ENCODE peak calls at places on chromosomes 2 and 18, in four cellular contexts. One of them, this sample, is unnamed.

GRCh38 chr18:58716046-58716766 is 44.9 kb downstream of the MALT1 start:
- DNase-seq in CD4-positive, CD25-positive, alpha-beta regulatory T cell: peak; percentile 78
- DNase-seq in heart right ventricle: no peak
- DNase-seq in PC-9: no peak
- DNase-seq in this sample: no peak

GRCh38 chr2:74564222-74564621 is 9.7 kb downstream of the DOK1 start:
- DNase-seq in PC-9: no peak
- DNase-seq in CD4-positive, CD25-positive, alpha-beta regulatory T cell: no peak
- DNase-seq in heart right ventricle: no peak
- DNase-seq in this sample: no peak

GRCh38 chr18:5295981-5296705 is 617 bp upstream of the ZBTB14 start:
- DNase-seq in heart right ventricle: peak; percentile 95
- DNase-seq in PC-9: peak; percentile 82
- DNase-seq in CD4-positive, CD25-positive, alpha-beta regulatory T cell: peak; percentile 96
- DNase-seq in this sample: peak; percentile 94

GRCh38 chr2:46241344-46241743 is 55.9 kb upstream of the EPAS1 start:
- DNase-seq in PC-9: peak; percentile 62
- DNase-seq in heart right ventricle: no peak
- DNase-seq in CD4-positive, CD25-positive, alpha-beta regulatory T cell: no peak
- DNase-seq in this sample: no peak

GRCh38 chr2:9655441-9656269 is 24.9 kb upstream of the YWHAQ start:
- DNase-seq in heart right ventricle: no peak
- DNase-seq in PC-9: peak; percentile 70
- DNase-seq in CD4-positive, CD25-positive, alpha-beta regulatory T cell: peak; percentile 74
- DNase-seq in this sample: no peak

GRCh38 chr2:173323371-173323770 is 31.3 kb upstream of the CDCA7 start:
- DNase-seq in heart right ventricle: no peak
- DNase-seq in CD4-positive, CD25-positive, alpha-beta regulatory T cell: no peak
- DNase-seq in PC-9: no peak
- DNase-seq in this sample: no peak

GRCh38 chr2:232482301-232483238 is 5.1 kb downstream of the ECEL1 start:
- DNase-seq in PC-9: no peak
- DNase-seq in heart right ventricle: no peak
- DNase-seq in CD4-positive, CD25-positive, alpha-beta regulatory T cell: no peak
- DNase-seq in this sample: no peak

GRCh38 chr18:80250740-80251364 is 3.5 kb upstream of the PARD6G start:
- DNase-seq in PC-9: no peak
- DNase-seq in heart right ventricle: no peak
- DNase-seq in CD4-positive, CD25-positive, alpha-beta regulatory T cell: no peak
- DNase-seq in this sample: no peak

GRCh38 chr18:48942554-48943261 is 8.1 kb downstream of the SMAD7 start:
- DNase-seq in heart right ventricle: no peak
- DNase-seq in CD4-positive, CD25-positive, alpha-beta regulatory T cell: no peak
- DNase-seq in PC-9: peak; percentile 95
- DNase-seq in this sample: peak; percentile 77

GRCh38 chr2:164657129-164657528 is 35.8 kb upstream of the GRB14 start:
- DNase-seq in heart right ventricle: no peak
- DNase-seq in CD4-positive, CD25-positive, alpha-beta regulatory T cell: no peak
- DNase-seq in PC-9: no peak
- DNase-seq in this sample: no peak

GRCh38 chr2:226410212-226410611 is 389.4 kb downstream of the IRS1 start:
- DNase-seq in CD4-positive, CD25-positive, alpha-beta regulatory T cell: no peak
- DNase-seq in heart right ventricle: no peak
- DNase-seq in PC-9: no peak
- DNase-seq in this sample: no peak

GRCh38 chr18:159037-159652 is 788 bp downstream of the USP14 start:
- DNase-seq in CD4-positive, CD25-positive, alpha-beta regulatory T cell: peak; percentile 27
- DNase-seq in heart right ventricle: no peak
- DNase-seq in PC-9: no peak
- DNase-seq in this sample: no peak

GRCh38 chr2:186887107-186888090 is 38.4 kb upstream of the ZSWIM2 start:
- DNase-seq in CD4-positive, CD25-positive, alpha-beta regulatory T cell: no peak
- DNase-seq in heart right ventricle: peak; percentile 50
- DNase-seq in PC-9: no peak
- DNase-seq in this sample: no peak

GRCh38 chr2:29255006-29255405 is 139.8 kb downstream of the CLIP4 start:
- DNase-seq in CD4-positive, CD25-positive, alpha-beta regulatory T cell: no peak
- DNase-seq in PC-9: no peak
- DNase-seq in heart right ventricle: no peak
- DNase-seq in this sample: no peak

GRCh38 chr2:205934443-205934842 is 151.5 kb downstream of the INO80D start:
- DNase-seq in PC-9: no peak
- DNase-seq in heart right ventricle: no peak
- DNase-seq in CD4-positive, CD25-positive, alpha-beta regulatory T cell: no peak
- DNase-seq in this sample: no peak

GRCh38 chr18:2971741-2972552 is 41.0 kb downstream of the LPIN2 start:
- DNase-seq in heart right ventricle: peak; percentile 36
- DNase-seq in CD4-positive, CD25-positive, alpha-beta regulatory T cell: peak; percentile 82
- DNase-seq in PC-9: no peak
- DNase-seq in this sample: no peak

GRCh38 chr2:171100370-171100769 is 60.3 kb downstream of the TLK1 start:
- DNase-seq in heart right ventricle: no peak
- DNase-seq in PC-9: no peak
- DNase-seq in CD4-positive, CD25-positive, alpha-beta regulatory T cell: no peak
- DNase-seq in this sample: no peak

GRCh38 chr18:77851798-77852197 is 602.1 kb downstream of the GALR1 start:
- DNase-seq in CD4-positive, CD25-positive, alpha-beta regulatory T cell: no peak
- DNase-seq in heart right ventricle: no peak
- DNase-seq in PC-9: no peak
- DNase-seq in this sample: no peak

GRCh38 chr2:67032091-67032490 is 365.0 kb upstream of the ETAA1 start:
- DNase-seq in CD4-positive, CD25-positive, alpha-beta regulatory T cell: no peak
- DNase-seq in heart right ventricle: no peak
- DNase-seq in PC-9: no peak
- DNase-seq in this sample: no peak

GRCh38 chr2:148989882-148990493 is 48.5 kb upstream of the LYPD6B start:
- DNase-seq in PC-9: peak; percentile 56
- DNase-seq in heart right ventricle: peak; percentile 72
- DNase-seq in CD4-positive, CD25-positive, alpha-beta regulatory T cell: peak; percentile 80
- DNase-seq in this sample: peak; percentile 73

GRCh38 chr2:216696751-216697560 is 1.6 kb upstream of the IGFBP5 start:
- DNase-seq in CD4-positive, CD25-positive, alpha-beta regulatory T cell: no peak
- DNase-seq in PC-9: no peak
- DNase-seq in heart right ventricle: no peak
- DNase-seq in this sample: peak; percentile 33

GRCh38 chr2:172972005-172972619 is 103.5 kb upstream of the MAP3K20 start:
- DNase-seq in heart right ventricle: peak; percentile 27
- DNase-seq in CD4-positive, CD25-positive, alpha-beta regulatory T cell: peak; percentile 67
- DNase-seq in PC-9: peak; percentile 66
- DNase-seq in this sample: peak; percentile 46

GRCh38 chr2:110105608-110106467 is 9.8 kb downstream of the MALL start:
- DNase-seq in PC-9: peak; percentile 99
- DNase-seq in heart right ventricle: no peak
- DNase-seq in CD4-positive, CD25-positive, alpha-beta regulatory T cell: no peak
- DNase-seq in this sample: peak; percentile 34

GRCh38 chr18:79135924-79136323 is 66.7 kb downstream of the ATP9B start:
- DNase-seq in heart right ventricle: no peak
- DNase-seq in CD4-positive, CD25-positive, alpha-beta regulatory T cell: no peak
- DNase-seq in PC-9: no peak
- DNase-seq in this sample: no peak

GRCh38 chr18:23626451-23627279 is 36.0 kb downstream of the ANKRD29 start:
- DNase-seq in PC-9: peak; percentile 80
- DNase-seq in CD4-positive, CD25-positive, alpha-beta regulatory T cell: no peak
- DNase-seq in heart right ventricle: no peak
- DNase-seq in this sample: no peak

GRCh38 chr18:6763524-6763923 is 34.0 kb downstream of the ARHGAP28 start:
- DNase-seq in PC-9: no peak
- DNase-seq in CD4-positive, CD25-positive, alpha-beta regulatory T cell: no peak
- DNase-seq in heart right ventricle: no peak
- DNase-seq in this sample: no peak
- H3K4me1 ChIP-seq in PC-9: no peaks in the 10 kb centered on the region
- H3K4me1 ChIP-seq in CD4-positive, CD25-positive, alpha-beta regulatory T cell: no peaks in the 10 kb centered on the region
- H3K4me1 ChIP-seq in heart right ventricle: no peaks in the 10 kb centered on the region
- H3K4me1 ChIP-seq in this sample: peaks cover 34% of the 10 kb centered on the region

GRCh38 chr2:238598802-238599530 is 172.2 kb downstream of the ASB1 start:
- DNase-seq in CD4-positive, CD25-positive, alpha-beta regulatory T cell: no peak
- DNase-seq in PC-9: no peak
- DNase-seq in heart right ventricle: no peak
- DNase-seq in this sample: no peak
- H3K4me1 ChIP-seq in CD4-positive, CD25-positive, alpha-beta regulatory T cell: no peaks in the 10 kb centered on the region
- H3K4me1 ChIP-seq in PC-9: peaks cover 6% of the 10 kb centered on the region
- H3K4me1 ChIP-seq in heart right ventricle: no peaks in the 10 kb centered on the region
- H3K4me1 ChIP-seq in this sample: no peaks in the 10 kb centered on the region

GRCh38 chr2:204886713-204887112 is 341.4 kb downstream of the PARD3B start:
- DNase-seq in PC-9: no peak
- DNase-seq in CD4-positive, CD25-positive, alpha-beta regulatory T cell: no peak
- DNase-seq in heart right ventricle: no peak
- DNase-seq in this sample: no peak

GRCh38 chr2:204881519-204882111 is 336.3 kb downstream of the PARD3B start:
- DNase-seq in CD4-positive, CD25-positive, alpha-beta regulatory T cell: peak; percentile 93
- DNase-seq in heart right ventricle: no peak
- DNase-seq in PC-9: no peak
- DNase-seq in this sample: peak; percentile 18

GRCh38 chr2:204877691-204878090 is 332.4 kb downstream of the PARD3B start:
- DNase-seq in PC-9: no peak
- DNase-seq in heart right ventricle: no peak
- DNase-seq in CD4-positive, CD25-positive, alpha-beta regulatory T cell: peak; percentile 82
- DNase-seq in this sample: no peak

GRCh38 chr2:204885747-204886146 is 340.5 kb downstream of the PARD3B start:
- DNase-seq in CD4-positive, CD25-positive, alpha-beta regulatory T cell: no peak
- DNase-seq in heart right ventricle: no peak
- DNase-seq in PC-9: no peak
- DNase-seq in this sample: no peak

GRCh38 chr2:204880928-204881327 is 335.7 kb downstream of the PARD3B start:
- DNase-seq in heart right ventricle: no peak
- DNase-seq in PC-9: no peak
- DNase-seq in CD4-positive, CD25-positive, alpha-beta regulatory T cell: peak; percentile 48
- DNase-seq in this sample: no peak
- H3K4me1 ChIP-seq in heart right ventricle: no peaks in the 10 kb centered on the region
- H3K4me1 ChIP-seq in PC-9: no peaks in the 10 kb centered on the region
- H3K4me1 ChIP-seq in CD4-positive, CD25-positive, alpha-beta regulatory T cell: peaks cover 32% of the 10 kb centered on the region
- H3K4me1 ChIP-seq in this sample: peaks cover 14% of the 10 kb centered on the region

DNA sequence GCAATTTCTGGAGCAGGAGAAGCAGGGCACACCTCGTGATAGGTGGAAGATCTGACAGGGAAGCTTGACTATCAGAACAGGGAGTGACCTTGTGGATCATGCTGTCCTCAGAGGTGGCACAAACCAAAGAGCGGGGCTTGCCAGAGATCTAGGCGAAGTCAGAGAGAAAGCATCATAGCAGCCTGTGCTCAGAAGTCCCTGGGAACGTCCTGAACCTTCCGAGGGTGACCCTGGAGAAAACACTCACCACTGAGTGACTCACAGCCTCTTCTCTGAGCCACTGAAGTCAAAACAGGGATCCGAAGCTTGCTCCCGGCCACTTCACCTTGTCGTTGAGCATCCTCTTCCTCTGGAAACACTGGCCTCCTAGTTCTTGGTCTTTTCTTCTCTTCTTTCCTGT is 56.7 kb downstream of the IL1R2 start:
- DNase-seq in CD4-positive, CD25-positive, alpha-beta regulatory T cell: no peak
- DNase-seq in PC-9: no peak
- DNase-seq in heart right ventricle: no peak
- DNase-seq in this sample: no peak
- H3K4me1 ChIP-seq in CD4-positive, CD25-positive, alpha-beta regulatory T cell: no peaks in the 10 kb centered on the region
- H3K4me1 ChIP-seq in PC-9: no peaks in the 10 kb centered on the region
- H3K4me1 ChIP-seq in heart right ventricle: peaks cover 6% of the 10 kb centered on the region
- H3K4me1 ChIP-seq in this sample: no peaks in the 10 kb centered on the region

DNA sequence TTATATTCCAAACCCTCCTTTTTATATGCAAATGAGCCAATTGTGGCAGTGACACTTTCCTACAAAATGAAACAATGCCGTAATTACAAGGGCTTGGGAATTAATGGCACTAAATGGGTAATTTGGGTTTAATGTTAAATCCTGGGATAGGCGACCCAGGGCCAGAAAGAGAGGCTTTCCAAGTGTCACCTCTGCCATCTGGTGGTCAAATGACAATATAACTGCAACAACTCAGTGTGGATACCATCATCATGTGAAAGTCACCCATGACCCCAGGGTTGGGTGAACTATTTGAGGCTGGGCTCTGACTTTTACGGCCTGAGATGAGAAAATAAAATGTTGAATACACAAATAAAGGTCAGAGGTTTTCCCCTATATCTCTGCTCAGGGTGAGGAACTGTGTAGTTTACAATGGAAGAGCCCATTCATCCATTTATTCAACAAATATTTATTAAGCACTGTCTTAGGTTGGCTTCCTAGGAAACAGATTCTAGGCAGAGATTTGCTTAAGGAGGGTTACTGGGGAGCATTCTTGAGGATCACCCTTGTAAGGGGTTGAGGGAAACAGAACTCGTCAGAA is 13.6 kb upstream of the THADA start:
- DNase-seq in PC-9: peak; percentile 49
- DNase-seq in CD4-positive, CD25-positive, alpha-beta regulatory T cell: peak; percentile 57
- DNase-seq in heart right ventricle: peak; percentile 40
- DNase-seq in this sample: peak; percentile 56
- H3K4me1 ChIP-seq in PC-9: peaks cover 3% of the 10 kb centered on the region
- H3K4me1 ChIP-seq in CD4-positive, CD25-positive, alpha-beta regulatory T cell: no peaks in the 10 kb centered on the region
- H3K4me1 ChIP-seq in heart right ventricle: no peaks in the 10 kb centered on the region
- H3K4me1 ChIP-seq in this sample: no peaks in the 10 kb centered on the region

DNA sequence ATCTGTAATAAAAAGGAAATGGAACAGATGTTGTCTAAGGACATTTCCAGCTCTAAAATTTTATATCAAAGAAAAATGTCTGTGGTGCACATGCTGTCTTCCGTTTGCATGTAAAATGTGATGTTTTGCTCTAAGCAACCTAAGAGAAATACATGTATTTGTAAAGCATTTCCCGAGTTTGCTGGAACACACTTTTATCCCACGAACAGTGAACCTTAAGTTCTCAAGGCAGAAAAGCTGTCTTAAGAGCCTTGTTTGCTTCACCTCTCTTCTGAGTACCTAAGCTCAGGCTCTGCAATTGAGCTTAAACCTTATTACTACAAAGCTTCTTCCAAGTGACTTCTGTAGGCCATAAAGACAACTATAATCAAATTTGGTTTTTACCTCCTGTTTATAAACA is 24.0 kb upstream of the TANK start:
- DNase-seq in PC-9: no peak
- DNase-seq in CD4-positive, CD25-positive, alpha-beta regulatory T cell: no peak
- DNase-seq in heart right ventricle: no peak
- DNase-seq in this sample: no peak
- H3K4me1 ChIP-seq in PC-9: peaks cover 38% of the 10 kb centered on the region
- H3K4me1 ChIP-seq in CD4-positive, CD25-positive, alpha-beta regulatory T cell: peaks cover 45% of the 10 kb centered on the region
- H3K4me1 ChIP-seq in heart right ventricle: no peaks in the 10 kb centered on the region
- H3K4me1 ChIP-seq in this sample: peaks cover 33% of the 10 kb centered on the region

GRCh38 chr2:111903930-111904439 is 5.6 kb downstream of the MERTK start:
- DNase-seq in heart right ventricle: no peak
- DNase-seq in CD4-positive, CD25-positive, alpha-beta regulatory T cell: no peak
- DNase-seq in PC-9: no peak
- DNase-seq in this sample: no peak

GRCh38 chr2:111903516-111903915 is 5.1 kb downstream of the MERTK start:
- DNase-seq in PC-9: no peak
- DNase-seq in heart right ventricle: no peak
- DNase-seq in CD4-positive, CD25-positive, alpha-beta regulatory T cell: no peak
- DNase-seq in this sample: no peak

GRCh38 chr2:111897924-111898702 is at the start of gene MERTK:
- DNase-seq in heart right ventricle: peak; percentile 91
- DNase-seq in PC-9: peak; percentile 54
- DNase-seq in CD4-positive, CD25-positive, alpha-beta regulatory T cell: peak; percentile 53
- DNase-seq in this sample: peak; percentile 96

GRCh38 chr2:111898703-111899514 is 502 bp downstream of the MERTK start:
- DNase-seq in PC-9: no peak
- DNase-seq in heart right ventricle: peak; percentile 38
- DNase-seq in CD4-positive, CD25-positive, alpha-beta regulatory T cell: peak; percentile 16
- DNase-seq in this sample: no peak

GRCh38 chr2:111900859-111901258 is 2.5 kb downstream of the MERTK start:
- DNase-seq in heart right ventricle: peak; percentile 46
- DNase-seq in CD4-positive, CD25-positive, alpha-beta regulatory T cell: no peak
- DNase-seq in PC-9: no peak
- DNase-seq in this sample: peak; percentile 65
- H3K4me1 ChIP-seq in heart right ventricle: peaks cover 3% of the 10 kb centered on the region
- H3K4me1 ChIP-seq in CD4-positive, CD25-positive, alpha-beta regulatory T cell: peaks cover 24% of the 10 kb centered on the region
- H3K4me1 ChIP-seq in PC-9: peaks cover 11% of the 10 kb centered on the region
- H3K4me1 ChIP-seq in this sample: peaks cover 37% of the 10 kb centered on the region

This sample was measured in Caco-2.